ENCODE peak calls at places on chromosomes 13 and 19, in five cellular contexts. O is cardiac muscle cell, E is mammary epithelial cell, M is GM12865, L is endodermal cell. J is an unnamed sample.

GRCh38 chr19:36215276-36216171 is 618 bp downstream of the ZNF146 start:
- DNase-seq in O (peak; percentile 60), E (peak; percentile 10), M (peak; percentile 40), L (no peak), J (peak; percentile 11)

GRCh38 chr13:51385114-51385513 is 45.6 kb downstream of the SERPINE3 start:
- DNase-seq in O (no peak), E (no peak), M (no peak), L (no peak), J (no peak)

GRCh38 chr19:6269101-6269886 is 10.5 kb downstream of the MLLT1 start:
- DNase-seq in O (no peak), E (no peak), M (no peak), L (no peak), J (no peak)

GRCh38 chr13:109745060-109745459 is 41.3 kb downstream of the IRS2 start:
- DNase-seq in O (no peak), E (no peak), M (no peak), L (peak; percentile 17), J (no peak)

GRCh38 chr13:46687810-46688209 is 109.2 kb downstream of the ESD start:
- DNase-seq in O (peak; percentile 69), E (peak; percentile 50), M (peak; percentile 28), L (peak; percentile 85), J (no peak)

GRCh38 chr13:39737047-39737446 is 81.6 kb downstream of the COG6 start:
- DNase-seq in O (no peak), E (no peak), M (no peak), L (no peak), J (no peak)

GRCh38 chr13:109647046-109647445 is 139.3 kb downstream of the IRS2 start:
- DNase-seq in O (peak; percentile 88), E (peak; percentile 51), M (no peak), L (no peak), J (no peak)

GRCh38 chr19:46981296-46981695 is 38.3 kb upstream of the NPAS1 start:
- DNase-seq in O (no peak), E (no peak), M (no peak), L (no peak), J (no peak)

GRCh38 chr13:46355088-46355468 is 32.0 kb downstream of the RUBCNL start:
- DNase-seq in O (no peak), E (no peak), M (no peak), L (peak; percentile 13), J (no peak)

GRCh38 chr13:50577806-50578205 is 265.7 kb downstream of the DLEU7 start:
- DNase-seq in O (no peak), E (no peak), M (no peak), L (no peak), J (no peak)

GRCh38 chr13:47455581-47455980 is 545.5 kb downstream of the SUCLA2 start:
- DNase-seq in O (peak; percentile 20), E (peak; percentile 6), M (peak; percentile 38), L (no peak), J (no peak)

GRCh38 chr13:79194272-79194671 is 211.8 kb downstream of the RBM26 start:
- DNase-seq in O (no peak), E (no peak), M (peak; percentile 93), L (no peak), J (no peak)

GRCh38 chr13:100301418-100301817 is 212.5 kb downstream of the PCCA start:
- DNase-seq in O (no peak), E (peak; percentile 20), M (no peak), L (no peak), J (peak; percentile 68)

GRCh38 chr19:11138659-11139526 is 16.7 kb downstream of the SPC24 start:
- DNase-seq in O (peak; percentile 82), E (peak; percentile 57), M (no peak), L (peak; percentile 88), J (peak; percentile 61)

GRCh38 chr13:101465877-101466276 is 13.4 kb downstream of the ITGBL1 start:
- DNase-seq in O (no peak), E (peak; percentile 16), M (no peak), L (no peak), J (no peak)

GRCh38 chr19:15562861-15563260 is 52.2 kb upstream of the CYP4F8 start:
- DNase-seq in O (peak; percentile 16), E (peak; percentile 26), M (no peak), L (peak; percentile 52), J (no peak)

GRCh38 chr13:110233181-110233641 is 73.7 kb downstream of the COL4A1 start:
- DNase-seq in O (peak; percentile 95), E (no peak), M (no peak), L (peak; percentile 13), J (peak; percentile 26)

GRCh38 chr19:32343550-32344262 is 1.7 kb upstream of the ZNF507 start:
- DNase-seq in O (peak; percentile 20), E (peak; percentile 56), M (no peak), L (no peak), J (no peak)

GRCh38 chr19:11964858-11965645 is at the start of gene ZNF763:
- DNase-seq in O (peak; percentile 88), E (peak; percentile 70), M (peak; percentile 95), L (peak; percentile 98), J (peak; percentile 99)

GRCh38 chr19:35495107-35496064 is 5.1 kb upstream of the KRTDAP start:
- DNase-seq in O (peak; percentile 81), E (peak; percentile 57), M (peak; percentile 76), L (peak; percentile 89), J (peak; percentile 74)

GRCh38 chr19:18377026-18377425 is 8.9 kb upstream of the GDF15 start:
- DNase-seq in O (no peak), E (no peak), M (peak; percentile 49), L (no peak), J (no peak)

GRCh38 chr19:46761418-46761831 is 15.2 kb upstream of the STRN4 start:
- DNase-seq in O (peak; percentile 81), E (no peak), M (no peak), L (no peak), J (no peak)

GRCh38 chr13:41596190-41596589 is 138.8 kb downstream of the RGCC start:
- DNase-seq in O (peak; percentile 48), E (no peak), M (no peak), L (no peak), J (no peak)

GRCh38 chr19:34409189-34410164 is 5.3 kb downstream of the PDCD2L start:
- DNase-seq in O (no peak), E (no peak), M (peak; percentile 51), L (no peak), J (no peak)

DNA sequence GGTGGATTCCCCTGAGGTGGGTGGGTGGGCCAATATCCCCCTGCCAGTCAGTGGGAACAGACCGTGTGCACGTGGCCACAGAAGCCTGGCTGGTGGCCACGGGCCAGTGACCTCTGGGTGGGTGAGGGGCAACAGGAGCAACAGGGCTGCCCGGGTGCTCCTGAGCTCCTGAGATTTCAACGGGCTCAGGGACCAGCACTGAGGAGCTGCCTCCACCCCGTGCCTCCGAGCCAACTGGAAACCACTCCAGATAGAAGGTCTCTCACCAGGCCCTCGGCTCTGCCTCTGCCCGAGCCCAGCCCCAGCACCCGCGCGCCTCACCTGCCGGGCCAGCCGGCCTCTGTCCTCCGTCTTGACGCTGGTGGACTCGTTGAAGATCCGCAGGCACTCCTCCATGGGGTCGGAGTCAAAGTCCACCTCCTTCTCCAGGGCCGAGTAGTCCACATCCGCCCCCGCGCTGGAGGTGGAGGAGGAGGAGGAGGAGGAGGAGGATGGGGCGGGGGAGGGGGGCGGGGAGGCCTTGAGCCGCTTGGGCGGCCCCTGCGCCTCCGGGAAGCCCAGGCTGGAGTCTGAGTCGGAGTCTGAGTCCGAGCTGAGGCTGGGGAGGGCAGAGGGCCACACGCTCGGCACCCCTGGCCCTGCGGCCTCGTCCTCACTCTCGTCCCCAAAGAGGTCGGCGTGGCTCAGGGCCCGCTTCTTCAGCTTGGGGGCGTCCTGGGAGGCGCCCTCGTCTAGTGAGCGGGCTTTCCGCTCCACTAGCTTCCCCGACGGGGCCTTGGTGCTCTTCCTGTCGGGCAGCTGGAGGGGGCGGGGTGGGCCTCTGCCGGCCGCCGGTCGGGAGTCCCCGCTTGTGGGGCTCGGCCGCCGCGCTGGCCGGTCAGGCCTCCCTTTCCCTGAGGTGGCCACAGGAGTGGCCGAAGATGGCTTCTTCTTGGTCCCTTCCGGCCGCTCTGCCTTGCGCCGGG is 14.8 kb upstream of the ATP8B3 start:
- DNase-seq in O (peak; percentile 24), E (no peak), M (no peak), L (peak; percentile 83), J (no peak)
- TF ChIP-seq CTCF in O (no peak), E (no peak), M (no peak), L (no peak), J (no peak)

GRCh38 chr19:55408320-55408836 is 790 bp upstream of the UBE2S start:
- DNase-seq in O (no peak), E (no peak), M (no peak), L (no peak), J (no peak)
- TF ChIP-seq CTCF in O (no peak), E (no peak), M (no peak), L (no peak), J (no peak)

DNA sequence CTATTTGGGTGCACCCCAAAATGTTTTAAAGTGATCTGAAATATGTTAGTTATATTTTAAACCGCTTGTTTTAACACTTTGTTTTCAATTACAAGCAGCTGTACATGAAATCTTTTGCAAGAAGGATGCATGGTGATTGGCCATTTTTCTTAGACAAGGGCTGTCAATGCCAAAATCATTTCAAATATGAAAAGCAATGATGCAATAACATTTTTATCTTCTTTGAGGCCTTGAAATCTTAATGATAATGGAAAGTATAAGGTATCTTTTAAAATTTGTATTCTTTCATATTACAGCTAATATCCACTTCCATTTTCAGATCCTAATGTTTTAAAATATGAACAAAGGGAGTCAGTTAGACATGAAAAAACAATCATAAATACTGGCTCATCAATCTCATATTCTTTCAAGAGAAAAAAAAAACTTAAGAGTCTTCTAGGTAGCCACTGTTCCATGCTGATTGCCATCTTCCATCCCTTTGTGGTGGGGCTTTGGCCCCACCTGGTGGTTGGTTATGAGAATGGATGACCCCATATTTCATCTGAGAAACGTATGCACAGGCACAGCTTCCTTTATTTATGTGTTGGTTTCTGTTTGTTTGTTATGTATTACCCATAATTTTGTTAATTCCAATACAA is 330.3 kb upstream of the MIR17HG start:
- DNase-seq in O (peak; percentile 58), E (peak; percentile 42), M (peak; percentile 54), L (peak; percentile 87), J (peak; percentile 27)
- TF ChIP-seq CTCF in O (peak; percentile 84), E (peak; percentile 60), M (peak; percentile 73), L (peak; percentile 96), J (peak; percentile 58)

GRCh38 chr19:48630289-48631036 is 6.7 kb downstream of the DBP start:
- DNase-seq in O (peak; percentile 85), E (no peak), M (no peak), L (peak; percentile 90), J (peak; percentile 42)
- TF ChIP-seq CTCF in O (no peak), E (no peak), M (no peak), L (peak; percentile 64), J (no peak)

DNA sequence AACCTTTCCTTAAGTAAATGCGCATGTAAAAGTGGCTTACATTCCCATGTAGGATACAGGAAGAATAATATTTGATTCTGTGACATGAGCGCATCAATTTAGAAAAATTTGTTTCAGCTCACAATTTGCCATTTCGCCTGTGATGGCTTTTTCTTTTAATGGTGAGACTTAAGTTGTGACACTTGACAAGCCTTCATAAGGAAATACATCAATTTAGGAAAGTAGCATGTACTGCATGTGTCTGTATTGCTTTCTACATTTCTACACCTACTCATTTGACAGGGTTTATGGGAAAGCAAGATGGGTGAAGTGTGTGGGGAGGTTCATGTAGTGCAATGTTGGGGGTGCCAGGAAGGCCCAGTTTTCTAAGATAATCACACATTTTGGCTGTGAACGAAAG is 12.1 kb upstream of the SCEL start:
- DNase-seq in O (no peak), E (no peak), M (no peak), L (no peak), J (no peak)
- TF ChIP-seq CTCF in O (no peak), E (no peak), M (no peak), L (no peak), J (no peak)

J was measured in thyroid gland.